ENCODE peak calls at places on chromosomes 6 and 20, in nine cellular contexts. Z, X, P, J, C, B, Y, U and V are unnamed samples.

GRCh38 chr6:55174211-55175013 is at the start of gene HCRTR2:
- DNase-seq in Z (no peak), X (peak), P (no peak), J (no peak), C (no peak), B (no peak), Y (no peak), U (no peak), V (no peak)

GRCh38 chr6:20933057-20933792 is 399.0 kb downstream of the CDKAL1 start:
- DNase-seq in Z (no peak), X (no peak), P (no peak), J (no peak), C (no peak), B (no peak), Y (no peak), U (no peak), V (no peak)

GRCh38 chr6:45369870-45370269 is 7.9 kb downstream of the SUPT3H start:
- DNase-seq in Z (no peak), X (no peak), P (no peak), J (no peak), C (no peak), B (no peak), Y (no peak), U (no peak), V (no peak)

GRCh38 chr20:4573564-4574355 is 147.9 kb upstream of the PRND start:
- DNase-seq in Z (no peak), X (no peak), P (no peak), J (no peak), C (no peak), B (peak), Y (no peak), U (no peak), V (peak)

GRCh38 chr6:132993738-132994137 is 179.4 kb downstream of the RPS12 start:
- DNase-seq in Z (no peak), X (no peak), P (no peak), J (no peak), C (no peak), B (no peak), Y (no peak), U (no peak), V (no peak)

GRCh38 chr6:1761472-1761871 is 151.8 kb downstream of the FOXC1 start:
- DNase-seq in Z (no peak), X (no peak), P (no peak), J (no peak), C (no peak), B (no peak), Y (no peak), U (no peak), V (no peak)

GRCh38 chr6:15503346-15503680 is 159.5 kb downstream of the DTNBP1 start:
- DNase-seq in Z (no peak), X (no peak), P (no peak), J (no peak), C (no peak), B (no peak), Y (no peak), U (peak), V (no peak)

GRCh38 chr6:17962436-17963031 is 24.9 kb downstream of the KIF13A start:
- DNase-seq in Z (no peak), X (peak), P (peak), J (no peak), C (no peak), B (peak), Y (peak), U (no peak), V (peak)

GRCh38 chr6:4805553-4806307 is 29.5 kb downstream of the CDYL start:
- DNase-seq in Z (no peak), X (peak), P (peak), J (no peak), C (peak), B (no peak), Y (peak), U (no peak), V (no peak)

GRCh38 chr6:158654498-158654897 is 4.6 kb downstream of the SYTL3 start:
- DNase-seq in Z (no peak), X (peak), P (peak), J (no peak), C (no peak), B (no peak), Y (peak), U (no peak), V (peak)

GRCh38 chr20:63323298-63323820 is 30.4 kb downstream of the COL20A1 start:
- DNase-seq in Z (peak), X (no peak), P (no peak), J (no peak), C (peak), B (no peak), Y (no peak), U (no peak), V (no peak)

GRCh38 chr6:28658475-28659249 is 133.0 kb downstream of the GPX5 start:
- DNase-seq in Z (no peak), X (no peak), P (no peak), J (no peak), C (no peak), B (no peak), Y (no peak), U (no peak), V (no peak)

GRCh38 chr6:169940554-169941290 is 189.3 kb downstream of the ERMARD start:
- DNase-seq in Z (no peak), X (no peak), P (no peak), J (no peak), C (no peak), B (no peak), Y (no peak), U (no peak), V (no peak)
- H3K4me3 ChIP-seq in Z (no peak), X (no peak), P (no peak), J (no peak), C (no peak), B (no peak), Y (no peak), U (no peak), V (no peak)

GRCh38 chr6:164749126-164749758 is 560.2 kb downstream of the C6orf118 start:
- DNase-seq in Z (no peak), X (peak), P (peak), J (no peak), C (no peak), B (no peak), Y (peak), U (no peak), V (no peak)
- H3K27ac ChIP-seq in Z (no peak), X (no peak), P (no peak), J (no peak), C (no peak), B (no peak), Y (no peak), U (no peak), V (no peak)

GRCh38 chr6:50721978-50722377 is 8.7 kb downstream of the TFAP2D start:
- DNase-seq in Z (no peak), X (no peak), P (no peak), J (no peak), C (no peak), B (no peak), Y (no peak), U (no peak), V (no peak)

GRCh38 chr6:50720623-50721022 is 7.3 kb downstream of the TFAP2D start:
- DNase-seq in Z (no peak), X (peak), P (no peak), J (no peak), C (no peak), B (no peak), Y (no peak), U (no peak), V (peak)

GRCh38 chr6:50718566-50718965 is 5.2 kb downstream of the TFAP2D start:
- DNase-seq in Z (no peak), X (no peak), P (no peak), J (no peak), C (no peak), B (no peak), Y (no peak), U (no peak), V (no peak)

GRCh38 chr6:50722829-50723562 is 9.7 kb downstream of the TFAP2D start:
- DNase-seq in Z (no peak), X (no peak), P (no peak), J (no peak), C (no peak), B (no peak), Y (no peak), U (no peak), V (no peak)

GRCh38 chr6:50724381-50725124 is 11.2 kb downstream of the TFAP2D start:
- DNase-seq in Z (no peak), X (no peak), P (no peak), J (no peak), C (no peak), B (no peak), Y (no peak), U (no peak), V (no peak)
- H3K4me3 ChIP-seq in Z (no peak), X (no peak), P (no peak), J (no peak), C (no peak), B (no peak), Y (no peak), U (no peak), V (no peak)

DNA sequence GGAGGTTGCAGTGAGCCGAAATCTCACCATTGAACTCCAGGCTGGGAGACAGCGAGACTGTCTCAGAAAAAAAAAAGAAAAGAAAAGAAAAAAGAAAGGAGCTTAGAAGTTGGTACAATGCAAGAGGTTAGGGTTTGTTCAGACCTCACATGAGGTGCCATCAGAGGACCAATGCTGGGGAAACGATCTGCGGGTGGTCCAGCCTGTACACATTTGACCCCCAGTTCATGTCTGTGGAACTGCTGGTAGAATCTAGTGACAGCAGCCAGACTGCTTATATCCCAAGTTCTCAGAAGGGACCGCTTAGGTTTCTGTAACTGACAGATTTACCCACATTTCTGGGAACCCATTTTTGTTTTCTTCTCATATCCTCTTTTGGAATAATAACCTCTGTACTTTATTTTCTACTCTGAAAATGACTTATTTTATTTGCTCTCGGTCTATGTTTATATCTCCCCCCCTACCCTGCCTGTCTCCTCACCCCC is 4.7 kb downstream of the PPP1R18 start:
- DNase-seq in Z (no peak), X (no peak), P (no peak), J (no peak), C (no peak), B (no peak), Y (no peak), U (no peak), V (no peak)
- H3K27ac ChIP-seq in Z (peak), X (peak), P (peak), J (peak), C (no peak), B (no peak), Y (peak), U (peak), V (peak)

GRCh38 chr6:138492113-138492512 is 7.2 kb downstream of the NHSL1 start:
- DNase-seq in Z (no peak), X (no peak), P (no peak), J (no peak), C (no peak), B (no peak), Y (no peak), U (no peak), V (no peak)

GRCh38 chr6:138492871-138493270 is 6.4 kb downstream of the NHSL1 start:
- DNase-seq in Z (no peak), X (no peak), P (no peak), J (no peak), C (no peak), B (no peak), Y (no peak), U (no peak), V (no peak)

GRCh38 chr6:138494312-138494711 is 5.0 kb downstream of the NHSL1 start:
- DNase-seq in Z (no peak), X (no peak), P (no peak), J (no peak), C (no peak), B (no peak), Y (no peak), U (no peak), V (no peak)

GRCh38 chr6:138491020-138491419 is 8.3 kb downstream of the NHSL1 start:
- DNase-seq in Z (no peak), X (no peak), P (no peak), J (no peak), C (no peak), B (no peak), Y (no peak), U (no peak), V (no peak)

DNA sequence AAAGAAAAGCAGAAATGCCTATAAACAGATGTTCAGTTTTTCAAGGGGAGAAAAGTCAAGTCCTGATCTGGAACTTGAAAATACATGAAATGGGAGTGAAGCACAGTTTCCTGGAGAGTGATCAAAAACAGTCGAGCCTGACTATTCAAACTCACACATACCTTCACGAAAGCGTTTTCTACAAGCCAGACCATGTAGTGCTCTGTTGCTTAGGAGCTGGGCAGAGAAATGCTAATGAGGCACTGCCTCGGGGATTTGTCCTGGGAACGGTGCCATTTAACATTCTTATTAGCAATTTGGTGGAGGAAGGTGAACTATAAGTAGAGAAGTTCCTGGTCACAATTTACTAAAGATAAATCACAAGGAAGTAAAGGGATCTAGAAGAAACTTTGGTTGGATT is 5.9 kb downstream of the NHSL1 start:
- DNase-seq in Z (no peak), X (peak), P (no peak), J (no peak), C (no peak), B (no peak), Y (peak), U (no peak), V (peak)
- H3K4me3 ChIP-seq in Z (no peak), X (no peak), P (no peak), J (no peak), C (no peak), B (no peak), Y (no peak), U (no peak), V (no peak)

GRCh38 chr20:35718972-35719635 is 19.9 kb downstream of the ROMO1 start:
- DNase-seq in Z (no peak), X (no peak), P (no peak), J (no peak), C (no peak), B (no peak), Y (no peak), U (peak), V (no peak)
- H3K27ac ChIP-seq in Z (no peak), X (no peak), P (no peak), J (no peak), C (no peak), B (peak), Y (no peak), U (no peak), V (no peak)

GRCh38 chr6:111605100-111605748 is 454 bp downstream of the TRAF3IP2 start:
- DNase-seq in Z (no peak), X (peak), P (peak), J (no peak), C (peak), B (no peak), Y (peak), U (peak), V (peak)

GRCh38 chr6:111606620-111607115 is 990 bp upstream of the TRAF3IP2 start:
- DNase-seq in Z (no peak), X (no peak), P (no peak), J (peak), C (no peak), B (no peak), Y (no peak), U (no peak), V (no peak)

GRCh38 chr6:111602481-111603404 is 2.9 kb downstream of the TRAF3IP2 start:
- DNase-seq in Z (no peak), X (peak), P (peak), J (no peak), C (no peak), B (no peak), Y (peak), U (peak), V (peak)

GRCh38 chr6:111603648-111604047 is 2.0 kb downstream of the TRAF3IP2 start:
- DNase-seq in Z (no peak), X (no peak), P (no peak), J (no peak), C (no peak), B (no peak), Y (no peak), U (no peak), V (no peak)

GRCh38 chr6:111604259-111605099 is 1.2 kb downstream of the TRAF3IP2 start:
- DNase-seq in Z (no peak), X (peak), P (peak), J (no peak), C (peak), B (no peak), Y (peak), U (peak), V (peak)
- H3K4me3 ChIP-seq in Z (peak), X (peak), P (peak), J (peak), C (peak), B (peak), Y (peak), U (peak), V (peak)